ENCODE peak calls at places on chromosomes 4 and X, in eight cellular contexts. One of them, this sample, is unnamed.

GRCh38 chr4:25370242-25370641 is 6.8 kb upstream of the ANAPC4 start:
- DNase-seq in stimulated activated CD8-positive, alpha-beta memory T cell treated with anti-CD3 and anti-CD28 coated beads, Interleukin-4, amount 100 ng/mL, for 1 hour: no peak
- DNase-seq in IMR-90: no peak
- DNase-seq in KBM-7: no peak
- DNase-seq in aorta: no peak
- DNase-seq in T-helper 22 cell: no peak
- DNase-seq in activated CD4-positive, alpha-beta T cell treated with anti-CD3 and anti-CD28 coated beads for 1 hour: no peak
- DNase-seq in stimulated activated CD4-positive, alpha-beta T cell treated with anti-CD3 and anti-CD28 coated beads, Interleukin-4, amount 100 ng/mL, for 1 hour: no peak
- DNase-seq in this sample: no peak

GRCh38 chr4:70927502-70928139 is 25.5 kb downstream of the MOB1B start:
- DNase-seq in stimulated activated CD8-positive, alpha-beta memory T cell treated with anti-CD3 and anti-CD28 coated beads, Interleukin-4, amount 100 ng/mL, for 1 hour: no peak
- DNase-seq in IMR-90: no peak
- DNase-seq in KBM-7: peak; percentile 72
- DNase-seq in aorta: no peak
- DNase-seq in T-helper 22 cell: no peak
- DNase-seq in activated CD4-positive, alpha-beta T cell treated with anti-CD3 and anti-CD28 coated beads for 1 hour: no peak
- DNase-seq in stimulated activated CD4-positive, alpha-beta T cell treated with anti-CD3 and anti-CD28 coated beads, Interleukin-4, amount 100 ng/mL, for 1 hour: no peak
- DNase-seq in this sample: no peak

GRCh38 chrX:129360175-129360574 is 163.1 kb downstream of the SMARCA1 start:
- DNase-seq in stimulated activated CD8-positive, alpha-beta memory T cell treated with anti-CD3 and anti-CD28 coated beads, Interleukin-4, amount 100 ng/mL, for 1 hour: no peak
- DNase-seq in IMR-90: peak; percentile 40
- DNase-seq in KBM-7: peak; percentile 82
- DNase-seq in aorta: no peak
- DNase-seq in T-helper 22 cell: no peak
- DNase-seq in activated CD4-positive, alpha-beta T cell treated with anti-CD3 and anti-CD28 coated beads for 1 hour: peak; percentile 7
- DNase-seq in stimulated activated CD4-positive, alpha-beta T cell treated with anti-CD3 and anti-CD28 coated beads, Interleukin-4, amount 100 ng/mL, for 1 hour: peak; percentile 13
- DNase-seq in this sample: no peak

GRCh38 chr4:16591867-16592266 is 306.6 kb downstream of the LDB2 start:
- DNase-seq in stimulated activated CD8-positive, alpha-beta memory T cell treated with anti-CD3 and anti-CD28 coated beads, Interleukin-4, amount 100 ng/mL, for 1 hour: no peak
- DNase-seq in IMR-90: no peak
- DNase-seq in KBM-7: no peak
- DNase-seq in aorta: no peak
- DNase-seq in T-helper 22 cell: no peak
- DNase-seq in activated CD4-positive, alpha-beta T cell treated with anti-CD3 and anti-CD28 coated beads for 1 hour: no peak
- DNase-seq in stimulated activated CD4-positive, alpha-beta T cell treated with anti-CD3 and anti-CD28 coated beads, Interleukin-4, amount 100 ng/mL, for 1 hour: no peak
- DNase-seq in this sample: peak; percentile 58

GRCh38 chr4:152064282-152064681 is 303.5 kb upstream of the GATB start:
- DNase-seq in stimulated activated CD8-positive, alpha-beta memory T cell treated with anti-CD3 and anti-CD28 coated beads, Interleukin-4, amount 100 ng/mL, for 1 hour: no peak
- DNase-seq in IMR-90: no peak
- DNase-seq in KBM-7: no peak
- DNase-seq in aorta: no peak
- DNase-seq in T-helper 22 cell: no peak
- DNase-seq in activated CD4-positive, alpha-beta T cell treated with anti-CD3 and anti-CD28 coated beads for 1 hour: no peak
- DNase-seq in stimulated activated CD4-positive, alpha-beta T cell treated with anti-CD3 and anti-CD28 coated beads, Interleukin-4, amount 100 ng/mL, for 1 hour: no peak
- DNase-seq in this sample: no peak

GRCh38 chr4:21451032-21451431 is 497.5 kb downstream of the KCNIP4 start:
- DNase-seq in stimulated activated CD8-positive, alpha-beta memory T cell treated with anti-CD3 and anti-CD28 coated beads, Interleukin-4, amount 100 ng/mL, for 1 hour: no peak
- DNase-seq in IMR-90: peak; percentile 4
- DNase-seq in KBM-7: no peak
- DNase-seq in aorta: no peak
- DNase-seq in T-helper 22 cell: no peak
- DNase-seq in activated CD4-positive, alpha-beta T cell treated with anti-CD3 and anti-CD28 coated beads for 1 hour: no peak
- DNase-seq in stimulated activated CD4-positive, alpha-beta T cell treated with anti-CD3 and anti-CD28 coated beads, Interleukin-4, amount 100 ng/mL, for 1 hour: no peak
- DNase-seq in this sample: no peak

GRCh38 chr4:169398294-169398693 is 127.5 kb upstream of the SH3RF1 start:
- DNase-seq in stimulated activated CD8-positive, alpha-beta memory T cell treated with anti-CD3 and anti-CD28 coated beads, Interleukin-4, amount 100 ng/mL, for 1 hour: no peak
- DNase-seq in IMR-90: peak; percentile 76
- DNase-seq in KBM-7: peak; percentile 41
- DNase-seq in aorta: no peak
- DNase-seq in T-helper 22 cell: no peak
- DNase-seq in activated CD4-positive, alpha-beta T cell treated with anti-CD3 and anti-CD28 coated beads for 1 hour: no peak
- DNase-seq in stimulated activated CD4-positive, alpha-beta T cell treated with anti-CD3 and anti-CD28 coated beads, Interleukin-4, amount 100 ng/mL, for 1 hour: no peak
- DNase-seq in this sample: no peak

GRCh38 chrX:71622347-71623104 is 4.2 kb upstream of the CXCR3 start:
- DNase-seq in stimulated activated CD8-positive, alpha-beta memory T cell treated with anti-CD3 and anti-CD28 coated beads, Interleukin-4, amount 100 ng/mL, for 1 hour: no peak
- DNase-seq in IMR-90: peak; percentile 57
- DNase-seq in KBM-7: peak; percentile 78
- DNase-seq in aorta: peak; percentile 88
- DNase-seq in T-helper 22 cell: peak; percentile 73
- DNase-seq in activated CD4-positive, alpha-beta T cell treated with anti-CD3 and anti-CD28 coated beads for 1 hour: peak; percentile 18
- DNase-seq in stimulated activated CD4-positive, alpha-beta T cell treated with anti-CD3 and anti-CD28 coated beads, Interleukin-4, amount 100 ng/mL, for 1 hour: peak; percentile 54
- DNase-seq in this sample: peak; percentile 77

GRCh38 chrX:10173331-10173900 is 16.6 kb downstream of the CLCN4 start:
- DNase-seq in stimulated activated CD8-positive, alpha-beta memory T cell treated with anti-CD3 and anti-CD28 coated beads, Interleukin-4, amount 100 ng/mL, for 1 hour: no peak
- DNase-seq in IMR-90: peak; percentile 89
- DNase-seq in KBM-7: no peak
- DNase-seq in aorta: no peak
- DNase-seq in T-helper 22 cell: no peak
- DNase-seq in activated CD4-positive, alpha-beta T cell treated with anti-CD3 and anti-CD28 coated beads for 1 hour: no peak
- DNase-seq in stimulated activated CD4-positive, alpha-beta T cell treated with anti-CD3 and anti-CD28 coated beads, Interleukin-4, amount 100 ng/mL, for 1 hour: no peak
- DNase-seq in this sample: no peak

GRCh38 chrX:35351795-35352483 is 409.3 kb downstream of the FAM47B start:
- DNase-seq in stimulated activated CD8-positive, alpha-beta memory T cell treated with anti-CD3 and anti-CD28 coated beads, Interleukin-4, amount 100 ng/mL, for 1 hour: no peak
- DNase-seq in IMR-90: no peak
- DNase-seq in KBM-7: peak; percentile 3
- DNase-seq in aorta: no peak
- DNase-seq in T-helper 22 cell: no peak
- DNase-seq in activated CD4-positive, alpha-beta T cell treated with anti-CD3 and anti-CD28 coated beads for 1 hour: no peak
- DNase-seq in stimulated activated CD4-positive, alpha-beta T cell treated with anti-CD3 and anti-CD28 coated beads, Interleukin-4, amount 100 ng/mL, for 1 hour: no peak
- DNase-seq in this sample: no peak

GRCh38 chr4:75030649-75031235 is 97.8 kb downstream of the PARM1 start:
- DNase-seq in stimulated activated CD8-positive, alpha-beta memory T cell treated with anti-CD3 and anti-CD28 coated beads, Interleukin-4, amount 100 ng/mL, for 1 hour: no peak
- DNase-seq in IMR-90: no peak
- DNase-seq in KBM-7: peak; percentile 53
- DNase-seq in aorta: no peak
- DNase-seq in T-helper 22 cell: no peak
- DNase-seq in activated CD4-positive, alpha-beta T cell treated with anti-CD3 and anti-CD28 coated beads for 1 hour: no peak
- DNase-seq in stimulated activated CD4-positive, alpha-beta T cell treated with anti-CD3 and anti-CD28 coated beads, Interleukin-4, amount 100 ng/mL, for 1 hour: no peak
- DNase-seq in this sample: no peak

GRCh38 chrX:19866626-19867410 is 20.6 kb downstream of the SH3KBP1 start:
- DNase-seq in stimulated activated CD8-positive, alpha-beta memory T cell treated with anti-CD3 and anti-CD28 coated beads, Interleukin-4, amount 100 ng/mL, for 1 hour: no peak
- DNase-seq in IMR-90: no peak
- DNase-seq in KBM-7: peak; percentile 17
- DNase-seq in aorta: no peak
- DNase-seq in T-helper 22 cell: no peak
- DNase-seq in activated CD4-positive, alpha-beta T cell treated with anti-CD3 and anti-CD28 coated beads for 1 hour: no peak
- DNase-seq in stimulated activated CD4-positive, alpha-beta T cell treated with anti-CD3 and anti-CD28 coated beads, Interleukin-4, amount 100 ng/mL, for 1 hour: no peak
- DNase-seq in this sample: no peak

GRCh38 chr4:179095585-179096228 is 1653.5 kb upstream of the AGA start:
- DNase-seq in stimulated activated CD8-positive, alpha-beta memory T cell treated with anti-CD3 and anti-CD28 coated beads, Interleukin-4, amount 100 ng/mL, for 1 hour: no peak
- DNase-seq in IMR-90: peak; percentile 46
- DNase-seq in KBM-7: peak; percentile 23
- DNase-seq in aorta: no peak
- DNase-seq in T-helper 22 cell: no peak
- DNase-seq in activated CD4-positive, alpha-beta T cell treated with anti-CD3 and anti-CD28 coated beads for 1 hour: no peak
- DNase-seq in stimulated activated CD4-positive, alpha-beta T cell treated with anti-CD3 and anti-CD28 coated beads, Interleukin-4, amount 100 ng/mL, for 1 hour: no peak
- DNase-seq in this sample: no peak

GRCh38 chrX:1182211-1182610 is 30.2 kb downstream of the CRLF2 start:
- DNase-seq in stimulated activated CD8-positive, alpha-beta memory T cell treated with anti-CD3 and anti-CD28 coated beads, Interleukin-4, amount 100 ng/mL, for 1 hour: no peak
- DNase-seq in IMR-90: no peak
- DNase-seq in KBM-7: no peak
- DNase-seq in aorta: no peak
- DNase-seq in T-helper 22 cell: no peak
- DNase-seq in activated CD4-positive, alpha-beta T cell treated with anti-CD3 and anti-CD28 coated beads for 1 hour: no peak
- DNase-seq in stimulated activated CD4-positive, alpha-beta T cell treated with anti-CD3 and anti-CD28 coated beads, Interleukin-4, amount 100 ng/mL, for 1 hour: no peak
- DNase-seq in this sample: no peak

GRCh38 chr4:6245246-6246169 is 24.1 kb upstream of the WFS1 start:
- DNase-seq in stimulated activated CD8-positive, alpha-beta memory T cell treated with anti-CD3 and anti-CD28 coated beads, Interleukin-4, amount 100 ng/mL, for 1 hour: no peak
- DNase-seq in IMR-90: no peak
- DNase-seq in KBM-7: no peak
- DNase-seq in aorta: no peak
- DNase-seq in T-helper 22 cell: no peak
- DNase-seq in activated CD4-positive, alpha-beta T cell treated with anti-CD3 and anti-CD28 coated beads for 1 hour: no peak
- DNase-seq in stimulated activated CD4-positive, alpha-beta T cell treated with anti-CD3 and anti-CD28 coated beads, Interleukin-4, amount 100 ng/mL, for 1 hour: no peak
- DNase-seq in this sample: peak; percentile 25

GRCh38 chr4:189773909-189774308 is 166.8 kb upstream of the FRG1 start:
- DNase-seq in stimulated activated CD8-positive, alpha-beta memory T cell treated with anti-CD3 and anti-CD28 coated beads, Interleukin-4, amount 100 ng/mL, for 1 hour: no peak
- DNase-seq in IMR-90: peak; percentile 13
- DNase-seq in KBM-7: peak; percentile 27
- DNase-seq in aorta: no peak
- DNase-seq in T-helper 22 cell: no peak
- DNase-seq in activated CD4-positive, alpha-beta T cell treated with anti-CD3 and anti-CD28 coated beads for 1 hour: no peak
- DNase-seq in stimulated activated CD4-positive, alpha-beta T cell treated with anti-CD3 and anti-CD28 coated beads, Interleukin-4, amount 100 ng/mL, for 1 hour: no peak
- DNase-seq in this sample: no peak

GRCh38 chr4:23877758-23878229 is 12.1 kb downstream of the PPARGC1A start:
- DNase-seq in stimulated activated CD8-positive, alpha-beta memory T cell treated with anti-CD3 and anti-CD28 coated beads, Interleukin-4, amount 100 ng/mL, for 1 hour: no peak
- DNase-seq in IMR-90: peak; percentile 84
- DNase-seq in KBM-7: no peak
- DNase-seq in aorta: no peak
- DNase-seq in T-helper 22 cell: no peak
- DNase-seq in activated CD4-positive, alpha-beta T cell treated with anti-CD3 and anti-CD28 coated beads for 1 hour: no peak
- DNase-seq in stimulated activated CD4-positive, alpha-beta T cell treated with anti-CD3 and anti-CD28 coated beads, Interleukin-4, amount 100 ng/mL, for 1 hour: no peak
- DNase-seq in this sample: no peak

GRCh38 chrX:31266172-31267076 is 194.6 kb upstream of the FTHL17 start:
- DNase-seq in stimulated activated CD8-positive, alpha-beta memory T cell treated with anti-CD3 and anti-CD28 coated beads, Interleukin-4, amount 100 ng/mL, for 1 hour: no peak
- DNase-seq in IMR-90: no peak
- DNase-seq in KBM-7: peak; percentile 51
- DNase-seq in aorta: peak; percentile 84
- DNase-seq in T-helper 22 cell: no peak
- DNase-seq in activated CD4-positive, alpha-beta T cell treated with anti-CD3 and anti-CD28 coated beads for 1 hour: no peak
- DNase-seq in stimulated activated CD4-positive, alpha-beta T cell treated with anti-CD3 and anti-CD28 coated beads, Interleukin-4, amount 100 ng/mL, for 1 hour: no peak
- DNase-seq in this sample: peak; percentile 62

GRCh38 chr4:75593393-75593792 is 36.9 kb downstream of the CDKL2 start:
- DNase-seq in stimulated activated CD8-positive, alpha-beta memory T cell treated with anti-CD3 and anti-CD28 coated beads, Interleukin-4, amount 100 ng/mL, for 1 hour: no peak
- DNase-seq in IMR-90: no peak
- DNase-seq in KBM-7: no peak
- DNase-seq in aorta: no peak
- DNase-seq in T-helper 22 cell: no peak
- DNase-seq in activated CD4-positive, alpha-beta T cell treated with anti-CD3 and anti-CD28 coated beads for 1 hour: no peak
- DNase-seq in stimulated activated CD4-positive, alpha-beta T cell treated with anti-CD3 and anti-CD28 coated beads, Interleukin-4, amount 100 ng/mL, for 1 hour: no peak
- DNase-seq in this sample: no peak

GRCh38 chr4:185717018-185717726 is 94.8 kb downstream of the SORBS2 start:
- DNase-seq in stimulated activated CD8-positive, alpha-beta memory T cell treated with anti-CD3 and anti-CD28 coated beads, Interleukin-4, amount 100 ng/mL, for 1 hour: no peak
- DNase-seq in IMR-90: no peak
- DNase-seq in KBM-7: no peak
- DNase-seq in aorta: no peak
- DNase-seq in T-helper 22 cell: no peak
- DNase-seq in activated CD4-positive, alpha-beta T cell treated with anti-CD3 and anti-CD28 coated beads for 1 hour: no peak
- DNase-seq in stimulated activated CD4-positive, alpha-beta T cell treated with anti-CD3 and anti-CD28 coated beads, Interleukin-4, amount 100 ng/mL, for 1 hour: no peak
- DNase-seq in this sample: no peak

GRCh38 chr4:189367832-189368231 is 572.8 kb upstream of the FRG1 start:
- DNase-seq in stimulated activated CD8-positive, alpha-beta memory T cell treated with anti-CD3 and anti-CD28 coated beads, Interleukin-4, amount 100 ng/mL, for 1 hour: no peak
- DNase-seq in IMR-90: no peak
- DNase-seq in KBM-7: no peak
- DNase-seq in aorta: no peak
- DNase-seq in T-helper 22 cell: no peak
- DNase-seq in activated CD4-positive, alpha-beta T cell treated with anti-CD3 and anti-CD28 coated beads for 1 hour: no peak
- DNase-seq in stimulated activated CD4-positive, alpha-beta T cell treated with anti-CD3 and anti-CD28 coated beads, Interleukin-4, amount 100 ng/mL, for 1 hour: no peak
- DNase-seq in this sample: no peak

GRCh38 chrX:63657821-63658220 is 127.2 kb downstream of the ARHGEF9 start:
- DNase-seq in stimulated activated CD8-positive, alpha-beta memory T cell treated with anti-CD3 and anti-CD28 coated beads, Interleukin-4, amount 100 ng/mL, for 1 hour: no peak
- DNase-seq in IMR-90: peak; percentile 78
- DNase-seq in KBM-7: no peak
- DNase-seq in aorta: peak; percentile 93
- DNase-seq in T-helper 22 cell: no peak
- DNase-seq in activated CD4-positive, alpha-beta T cell treated with anti-CD3 and anti-CD28 coated beads for 1 hour: no peak
- DNase-seq in stimulated activated CD4-positive, alpha-beta T cell treated with anti-CD3 and anti-CD28 coated beads, Interleukin-4, amount 100 ng/mL, for 1 hour: no peak
- DNase-seq in this sample: peak; percentile 45

GRCh38 chr4:35228318-35228717 is 1016.0 kb downstream of the ARAP2 start:
- DNase-seq in stimulated activated CD8-positive, alpha-beta memory T cell treated with anti-CD3 and anti-CD28 coated beads, Interleukin-4, amount 100 ng/mL, for 1 hour: no peak
- DNase-seq in IMR-90: no peak
- DNase-seq in KBM-7: no peak
- DNase-seq in aorta: no peak
- DNase-seq in T-helper 22 cell: no peak
- DNase-seq in activated CD4-positive, alpha-beta T cell treated with anti-CD3 and anti-CD28 coated beads for 1 hour: no peak
- DNase-seq in stimulated activated CD4-positive, alpha-beta T cell treated with anti-CD3 and anti-CD28 coated beads, Interleukin-4, amount 100 ng/mL, for 1 hour: no peak
- DNase-seq in this sample: no peak

GRCh38 chrX:41858161-41858775 is 65.1 kb downstream of the CASK start:
- DNase-seq in stimulated activated CD8-positive, alpha-beta memory T cell treated with anti-CD3 and anti-CD28 coated beads, Interleukin-4, amount 100 ng/mL, for 1 hour: no peak
- DNase-seq in IMR-90: no peak
- DNase-seq in KBM-7: no peak
- DNase-seq in aorta: no peak
- DNase-seq in T-helper 22 cell: no peak
- DNase-seq in activated CD4-positive, alpha-beta T cell treated with anti-CD3 and anti-CD28 coated beads for 1 hour: no peak
- DNase-seq in stimulated activated CD4-positive, alpha-beta T cell treated with anti-CD3 and anti-CD28 coated beads, Interleukin-4, amount 100 ng/mL, for 1 hour: no peak
- DNase-seq in this sample: no peak

GRCh38 chr4:187413564-187414358 is 581.8 kb upstream of the ZFP42 start:
- DNase-seq in stimulated activated CD8-positive, alpha-beta memory T cell treated with anti-CD3 and anti-CD28 coated beads, Interleukin-4, amount 100 ng/mL, for 1 hour: no peak
- DNase-seq in IMR-90: no peak
- DNase-seq in KBM-7: no peak
- DNase-seq in aorta: no peak
- DNase-seq in T-helper 22 cell: no peak
- DNase-seq in activated CD4-positive, alpha-beta T cell treated with anti-CD3 and anti-CD28 coated beads for 1 hour: no peak
- DNase-seq in stimulated activated CD4-positive, alpha-beta T cell treated with anti-CD3 and anti-CD28 coated beads, Interleukin-4, amount 100 ng/mL, for 1 hour: no peak
- DNase-seq in this sample: no peak

GRCh38 chrX:54248309-54248708 is 65.3 kb upstream of the FAM120C start:
- DNase-seq in stimulated activated CD8-positive, alpha-beta memory T cell treated with anti-CD3 and anti-CD28 coated beads, Interleukin-4, amount 100 ng/mL, for 1 hour: no peak
- DNase-seq in IMR-90: peak; percentile 44
- DNase-seq in KBM-7: peak; percentile 19
- DNase-seq in aorta: no peak
- DNase-seq in T-helper 22 cell: no peak
- DNase-seq in activated CD4-positive, alpha-beta T cell treated with anti-CD3 and anti-CD28 coated beads for 1 hour: no peak
- DNase-seq in stimulated activated CD4-positive, alpha-beta T cell treated with anti-CD3 and anti-CD28 coated beads, Interleukin-4, amount 100 ng/mL, for 1 hour: no peak
- DNase-seq in this sample: no peak

GRCh38 chrX:102899940-102900916 is 36.8 kb upstream of the RAB40AL start:
- DNase-seq in stimulated activated CD8-positive, alpha-beta memory T cell treated with anti-CD3 and anti-CD28 coated beads, Interleukin-4, amount 100 ng/mL, for 1 hour: peak; percentile 21
- DNase-seq in IMR-90: peak; percentile 74
- DNase-seq in KBM-7: peak; percentile 92
- DNase-seq in aorta: peak; percentile 78
- DNase-seq in T-helper 22 cell: peak; percentile 26
- DNase-seq in activated CD4-positive, alpha-beta T cell treated with anti-CD3 and anti-CD28 coated beads for 1 hour: peak; percentile 48
- DNase-seq in stimulated activated CD4-positive, alpha-beta T cell treated with anti-CD3 and anti-CD28 coated beads, Interleukin-4, amount 100 ng/mL, for 1 hour: peak; percentile 64
- DNase-seq in this sample: peak; percentile 19

GRCh38 chr4:127484101-127484500 is 148.7 kb upstream of the INTU start:
- DNase-seq in stimulated activated CD8-positive, alpha-beta memory T cell treated with anti-CD3 and anti-CD28 coated beads, Interleukin-4, amount 100 ng/mL, for 1 hour: no peak
- DNase-seq in IMR-90: no peak
- DNase-seq in KBM-7: no peak
- DNase-seq in aorta: no peak
- DNase-seq in T-helper 22 cell: no peak
- DNase-seq in activated CD4-positive, alpha-beta T cell treated with anti-CD3 and anti-CD28 coated beads for 1 hour: no peak
- DNase-seq in stimulated activated CD4-positive, alpha-beta T cell treated with anti-CD3 and anti-CD28 coated beads, Interleukin-4, amount 100 ng/mL, for 1 hour: no peak
- DNase-seq in this sample: no peak

GRCh38 chr4:101862595-101862994 is 72.1 kb downstream of the BANK1 start:
- DNase-seq in stimulated activated CD8-positive, alpha-beta memory T cell treated with anti-CD3 and anti-CD28 coated beads, Interleukin-4, amount 100 ng/mL, for 1 hour: no peak
- DNase-seq in IMR-90: no peak
- DNase-seq in KBM-7: no peak
- DNase-seq in aorta: no peak
- DNase-seq in T-helper 22 cell: no peak
- DNase-seq in activated CD4-positive, alpha-beta T cell treated with anti-CD3 and anti-CD28 coated beads for 1 hour: no peak
- DNase-seq in stimulated activated CD4-positive, alpha-beta T cell treated with anti-CD3 and anti-CD28 coated beads, Interleukin-4, amount 100 ng/mL, for 1 hour: no peak
- DNase-seq in this sample: no peak

GRCh38 chr4:52966781-52967180 is 104.7 kb downstream of the RASL11B start:
- DNase-seq in stimulated activated CD8-positive, alpha-beta memory T cell treated with anti-CD3 and anti-CD28 coated beads, Interleukin-4, amount 100 ng/mL, for 1 hour: no peak
- DNase-seq in IMR-90: no peak
- DNase-seq in KBM-7: no peak
- DNase-seq in aorta: no peak
- DNase-seq in T-helper 22 cell: no peak
- DNase-seq in activated CD4-positive, alpha-beta T cell treated with anti-CD3 and anti-CD28 coated beads for 1 hour: no peak
- DNase-seq in stimulated activated CD4-positive, alpha-beta T cell treated with anti-CD3 and anti-CD28 coated beads, Interleukin-4, amount 100 ng/mL, for 1 hour: no peak
- DNase-seq in this sample: no peak

GRCh38 chrX:23662853-23663252 is 4.4 kb upstream of the PRDX4 start:
- DNase-seq in stimulated activated CD8-positive, alpha-beta memory T cell treated with anti-CD3 and anti-CD28 coated beads, Interleukin-4, amount 100 ng/mL, for 1 hour: no peak
- DNase-seq in IMR-90: peak; percentile 86
- DNase-seq in KBM-7: no peak
- DNase-seq in aorta: no peak
- DNase-seq in T-helper 22 cell: no peak
- DNase-seq in activated CD4-positive, alpha-beta T cell treated with anti-CD3 and anti-CD28 coated beads for 1 hour: no peak
- DNase-seq in stimulated activated CD4-positive, alpha-beta T cell treated with anti-CD3 and anti-CD28 coated beads, Interleukin-4, amount 100 ng/mL, for 1 hour: no peak
- DNase-seq in this sample: no peak

GRCh38 chr4:99670409-99671073 is 12.9 kb upstream of the C4orf54 start:
- DNase-seq in stimulated activated CD8-positive, alpha-beta memory T cell treated with anti-CD3 and anti-CD28 coated beads, Interleukin-4, amount 100 ng/mL, for 1 hour: no peak
- DNase-seq in IMR-90: no peak
- DNase-seq in KBM-7: no peak
- DNase-seq in aorta: no peak
- DNase-seq in T-helper 22 cell: no peak
- DNase-seq in activated CD4-positive, alpha-beta T cell treated with anti-CD3 and anti-CD28 coated beads for 1 hour: no peak
- DNase-seq in stimulated activated CD4-positive, alpha-beta T cell treated with anti-CD3 and anti-CD28 coated beads, Interleukin-4, amount 100 ng/mL, for 1 hour: no peak
- DNase-seq in this sample: no peak

GRCh38 chr4:16199132-16199531 is 27.1 kb downstream of the TAPT1 start:
- DNase-seq in stimulated activated CD8-positive, alpha-beta memory T cell treated with anti-CD3 and anti-CD28 coated beads, Interleukin-4, amount 100 ng/mL, for 1 hour: no peak
- DNase-seq in IMR-90: peak; percentile 37
- DNase-seq in KBM-7: no peak
- DNase-seq in aorta: no peak
- DNase-seq in T-helper 22 cell: no peak
- DNase-seq in activated CD4-positive, alpha-beta T cell treated with anti-CD3 and anti-CD28 coated beads for 1 hour: no peak
- DNase-seq in stimulated activated CD4-positive, alpha-beta T cell treated with anti-CD3 and anti-CD28 coated beads, Interleukin-4, amount 100 ng/mL, for 1 hour: no peak
- DNase-seq in this sample: no peak

GRCh38 chr4:118762146-118762545 is 73.8 kb downstream of the SEC24D start:
- DNase-seq in stimulated activated CD8-positive, alpha-beta memory T cell treated with anti-CD3 and anti-CD28 coated beads, Interleukin-4, amount 100 ng/mL, for 1 hour: no peak
- DNase-seq in IMR-90: no peak
- DNase-seq in KBM-7: no peak
- DNase-seq in aorta: no peak
- DNase-seq in T-helper 22 cell: no peak
- DNase-seq in activated CD4-positive, alpha-beta T cell treated with anti-CD3 and anti-CD28 coated beads for 1 hour: no peak
- DNase-seq in stimulated activated CD4-positive, alpha-beta T cell treated with anti-CD3 and anti-CD28 coated beads, Interleukin-4, amount 100 ng/mL, for 1 hour: no peak
- DNase-seq in this sample: no peak